ENCODE peak calls at places on chromosomes 6 and 20, in eight cellular contexts. One of them, this sample, is unnamed.
A peak's percentile ranks its signal among the peaks of the same experiment; 100 is the strongest.

GRCh38 chr6:46808806-46809205 is 15.6 kb downstream of the MEP1A start:
- DNase-seq in GM23248: no peak
- DNase-seq in PC-3: no peak
- DNase-seq in astrocyte: no peak
- DNase-seq in GM12878: no peak
- DNase-seq in H1: no peak
- DNase-seq in SK-N-SH: no peak
- DNase-seq in fibroblast of lung: no peak
- DNase-seq in this sample: no peak

GRCh38 chr6:36776167-36776566 is 63.1 kb downstream of the CPNE5 start:
- DNase-seq in GM23248: no peak
- DNase-seq in PC-3: no peak
- DNase-seq in astrocyte: no peak
- DNase-seq in GM12878: no peak
- DNase-seq in H1: no peak
- DNase-seq in SK-N-SH: no peak
- DNase-seq in fibroblast of lung: no peak
- DNase-seq in this sample: no peak

GRCh38 chr20:62061851-62062418 is 3.7 kb downstream of the TAF4 start:
- DNase-seq in GM23248: no peak
- DNase-seq in PC-3: no peak
- DNase-seq in astrocyte: no peak
- DNase-seq in GM12878: no peak
- DNase-seq in H1: no peak
- DNase-seq in SK-N-SH: no peak
- DNase-seq in fibroblast of lung: no peak
- DNase-seq in this sample: no peak

GRCh38 chr6:144379356-144379755 is 94.2 kb downstream of the UTRN start:
- DNase-seq in GM23248: peak; percentile 79
- DNase-seq in PC-3: no peak
- DNase-seq in astrocyte: peak; percentile 42
- DNase-seq in GM12878: no peak
- DNase-seq in H1: no peak
- DNase-seq in SK-N-SH: no peak
- DNase-seq in fibroblast of lung: peak; percentile 61
- DNase-seq in this sample: no peak

GRCh38 chr6:94278146-94278545 is 858.8 kb upstream of the EPHA7 start:
- DNase-seq in GM23248: no peak
- DNase-seq in PC-3: no peak
- DNase-seq in astrocyte: no peak
- DNase-seq in GM12878: no peak
- DNase-seq in H1: no peak
- DNase-seq in SK-N-SH: no peak
- DNase-seq in fibroblast of lung: no peak
- DNase-seq in this sample: no peak

GRCh38 chr6:74645108-74645849 is 560.6 kb downstream of the COL12A1 start:
- DNase-seq in GM23248: no peak
- DNase-seq in PC-3: no peak
- DNase-seq in astrocyte: no peak
- DNase-seq in GM12878: no peak
- DNase-seq in H1: peak; percentile 9
- DNase-seq in SK-N-SH: no peak
- DNase-seq in fibroblast of lung: no peak
- DNase-seq in this sample: peak; percentile 53

GRCh38 chr6:133202610-133203343 is 38.4 kb upstream of the EYA4 start:
- DNase-seq in GM23248: peak; percentile 18
- DNase-seq in PC-3: no peak
- DNase-seq in astrocyte: peak; percentile 57
- DNase-seq in GM12878: no peak
- DNase-seq in H1: no peak
- DNase-seq in SK-N-SH: no peak
- DNase-seq in fibroblast of lung: peak; percentile 68
- DNase-seq in this sample: no peak

GRCh38 chr6:166172546-166172945 is 4.9 kb upstream of the TBXT start:
- DNase-seq in GM23248: no peak
- DNase-seq in PC-3: no peak
- DNase-seq in astrocyte: no peak
- DNase-seq in GM12878: peak; percentile 32
- DNase-seq in H1: no peak
- DNase-seq in SK-N-SH: no peak
- DNase-seq in fibroblast of lung: no peak
- DNase-seq in this sample: no peak

GRCh38 chr6:49966334-49966733 is 2.4 kb upstream of the DEFB114 start:
- DNase-seq in GM23248: no peak
- DNase-seq in PC-3: no peak
- DNase-seq in astrocyte: no peak
- DNase-seq in GM12878: no peak
- DNase-seq in H1: peak; percentile 17
- DNase-seq in SK-N-SH: no peak
- DNase-seq in fibroblast of lung: no peak
- DNase-seq in this sample: peak; percentile 44

GRCh38 chr20:1998715-1999114 is 4.9 kb upstream of the PDYN start:
- DNase-seq in GM23248: no peak
- DNase-seq in PC-3: no peak
- DNase-seq in astrocyte: no peak
- DNase-seq in GM12878: no peak
- DNase-seq in H1: no peak
- DNase-seq in SK-N-SH: no peak
- DNase-seq in fibroblast of lung: no peak
- DNase-seq in this sample: peak; percentile 54

GRCh38 chr6:46993846-46994245 is 48.3 kb downstream of the ADGRF1 start:
- DNase-seq in GM23248: peak; percentile 81
- DNase-seq in PC-3: peak; percentile 98
- DNase-seq in astrocyte: peak; percentile 99
- DNase-seq in GM12878: no peak
- DNase-seq in H1: no peak
- DNase-seq in SK-N-SH: no peak
- DNase-seq in fibroblast of lung: peak; percentile 99
- DNase-seq in this sample: no peak

GRCh38 chr6:113632220-113632864 is 224.8 kb upstream of the MARCKS start:
- DNase-seq in GM23248: peak; percentile 89
- DNase-seq in PC-3: peak; percentile 89
- DNase-seq in astrocyte: peak; percentile 93
- DNase-seq in GM12878: peak; percentile 91
- DNase-seq in H1: no peak
- DNase-seq in SK-N-SH: no peak
- DNase-seq in fibroblast of lung: peak; percentile 94
- DNase-seq in this sample: no peak

GRCh38 chr6:11653028-11653583 is 115.6 kb downstream of the TMEM170B start:
- DNase-seq in GM23248: peak; percentile 89
- DNase-seq in PC-3: peak; percentile 74
- DNase-seq in astrocyte: peak; percentile 93
- DNase-seq in GM12878: no peak
- DNase-seq in H1: peak; percentile 29
- DNase-seq in SK-N-SH: no peak
- DNase-seq in fibroblast of lung: peak; percentile 95
- DNase-seq in this sample: peak; percentile 69

GRCh38 chr20:62980380-62980960 is 26.3 kb downstream of the BHLHE23 start:
- DNase-seq in GM23248: no peak
- DNase-seq in PC-3: no peak
- DNase-seq in astrocyte: no peak
- DNase-seq in GM12878: no peak
- DNase-seq in H1: no peak
- DNase-seq in SK-N-SH: no peak
- DNase-seq in fibroblast of lung: no peak
- DNase-seq in this sample: no peak

GRCh38 chr6:37866590-37867507 is 47.3 kb downstream of the ZFAND3 start:
- DNase-seq in GM23248: peak; percentile 57
- DNase-seq in PC-3: no peak
- DNase-seq in astrocyte: no peak
- DNase-seq in GM12878: no peak
- DNase-seq in H1: no peak
- DNase-seq in SK-N-SH: no peak
- DNase-seq in fibroblast of lung: peak; percentile 45
- DNase-seq in this sample: no peak

GRCh38 chr6:17385660-17386059 is 7.7 kb upstream of the CAP2 start:
- DNase-seq in GM23248: peak; percentile 41
- DNase-seq in PC-3: no peak
- DNase-seq in astrocyte: peak; percentile 61
- DNase-seq in GM12878: no peak
- DNase-seq in H1: no peak
- DNase-seq in SK-N-SH: no peak
- DNase-seq in fibroblast of lung: peak; percentile 67
- DNase-seq in this sample: no peak

GRCh38 chr6:35640017-35640664 is 48.6 kb downstream of the FKBP5 start:
- DNase-seq in GM23248: peak; percentile 28
- DNase-seq in PC-3: peak; percentile 57
- DNase-seq in astrocyte: peak; percentile 11
- DNase-seq in GM12878: no peak
- DNase-seq in H1: no peak
- DNase-seq in SK-N-SH: no peak
- DNase-seq in fibroblast of lung: peak; percentile 27
- DNase-seq in this sample: no peak

GRCh38 chr6:31897612-31898199 is at the start of gene EHMT2:
- DNase-seq in GM23248: peak; percentile 93
- DNase-seq in PC-3: peak; percentile 89
- DNase-seq in astrocyte: peak; percentile 48
- DNase-seq in GM12878: no peak
- DNase-seq in H1: no peak
- DNase-seq in SK-N-SH: peak; percentile 94
- DNase-seq in fibroblast of lung: peak; percentile 69
- DNase-seq in this sample: peak; percentile 94

GRCh38 chr6:16851044-16851540 is 89.8 kb upstream of the ATXN1 start:
- DNase-seq in GM23248: no peak
- DNase-seq in PC-3: no peak
- DNase-seq in astrocyte: no peak
- DNase-seq in GM12878: no peak
- DNase-seq in H1: no peak
- DNase-seq in SK-N-SH: no peak
- DNase-seq in fibroblast of lung: no peak
- DNase-seq in this sample: no peak

DNA sequence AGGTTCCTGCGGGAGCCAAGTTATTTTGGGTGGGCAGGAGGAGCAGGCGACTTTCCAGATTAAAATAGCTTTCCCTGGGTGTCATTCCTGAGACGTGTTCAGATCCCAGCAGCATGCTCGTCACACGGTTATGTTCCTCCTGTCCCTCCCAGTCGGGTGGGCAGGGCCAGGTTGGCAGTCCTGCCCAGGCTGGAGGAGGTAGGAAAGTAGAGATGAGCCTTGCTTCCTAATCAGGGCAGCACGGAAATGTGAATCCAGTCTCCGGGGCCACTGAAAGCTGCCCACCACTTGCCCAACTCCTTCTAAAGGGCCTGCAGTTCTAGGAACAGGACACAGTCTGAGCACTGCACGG is 137.0 kb downstream of the MRPL14 start:
- DNase-seq in GM23248: peak; percentile 75
- DNase-seq in PC-3: no peak
- DNase-seq in astrocyte: peak; percentile 47
- DNase-seq in GM12878: no peak
- DNase-seq in H1: no peak
- DNase-seq in SK-N-SH: no peak
- DNase-seq in fibroblast of lung: peak; percentile 56
- DNase-seq in this sample: no peak
- H3K4me1 ChIP-seq in GM23248: peaks cover 14% of the 10 kb centered on the region
- H3K4me1 ChIP-seq in PC-3: peaks cover 20% of the 10 kb centered on the region
- H3K4me1 ChIP-seq in astrocyte: peaks cover 14% of the 10 kb centered on the region
- H3K4me1 ChIP-seq in GM12878: peaks cover 10% of the 10 kb centered on the region
- H3K4me1 ChIP-seq in H1: peaks cover 16% of the 10 kb centered on the region
- H3K4me1 ChIP-seq in SK-N-SH: peaks cover 17% of the 10 kb centered on the region
- H3K4me1 ChIP-seq in fibroblast of lung: peaks cover 19% of the 10 kb centered on the region
- H3K4me1 ChIP-seq in this sample: peaks cover 32% of the 10 kb centered on the region

GRCh38 chr6:160788806-160789205 is 86.8 kb downstream of the PLG start:
- DNase-seq in GM23248: no peak
- DNase-seq in PC-3: no peak
- DNase-seq in astrocyte: no peak
- DNase-seq in GM12878: no peak
- DNase-seq in H1: no peak
- DNase-seq in SK-N-SH: no peak
- DNase-seq in fibroblast of lung: no peak
- DNase-seq in this sample: no peak
- H3K9ac ChIP-seq in GM23248: no peak overlapping the region
- H3K9ac ChIP-seq in PC-3: no peak overlapping the region
- H3K9ac ChIP-seq in astrocyte: no peak overlapping the region
- H3K9ac ChIP-seq in GM12878: no peak overlapping the region
- H3K9ac ChIP-seq in H1: no peak overlapping the region
- H3K9ac ChIP-seq in SK-N-SH: no peak overlapping the region
- H3K9ac ChIP-seq in fibroblast of lung: no peak overlapping the region
- H3K9ac ChIP-seq in this sample: no peak overlapping the region

GRCh38 chr6:6003334-6004146 is 3.2 kb downstream of the NRN1 start:
- DNase-seq in GM23248: peak; percentile 77
- DNase-seq in PC-3: no peak
- DNase-seq in astrocyte: no peak
- DNase-seq in GM12878: no peak
- DNase-seq in H1: no peak
- DNase-seq in SK-N-SH: peak; percentile 72
- DNase-seq in fibroblast of lung: no peak
- DNase-seq in this sample: peak; percentile 89

GRCh38 chr6:6002005-6002808 is 4.5 kb downstream of the NRN1 start:
- DNase-seq in GM23248: peak; percentile 56
- DNase-seq in PC-3: no peak
- DNase-seq in astrocyte: no peak
- DNase-seq in GM12878: no peak
- DNase-seq in H1: no peak
- DNase-seq in SK-N-SH: no peak
- DNase-seq in fibroblast of lung: no peak
- DNase-seq in this sample: peak; percentile 78

GRCh38 chr6:5999688-6000608 is 6.8 kb downstream of the NRN1 start:
- DNase-seq in GM23248: no peak
- DNase-seq in PC-3: no peak
- DNase-seq in astrocyte: no peak
- DNase-seq in GM12878: no peak
- DNase-seq in H1: no peak
- DNase-seq in SK-N-SH: no peak
- DNase-seq in fibroblast of lung: no peak
- DNase-seq in this sample: peak; percentile 75

GRCh38 chr6:6002809-6003333 is 3.9 kb downstream of the NRN1 start:
- DNase-seq in GM23248: no peak
- DNase-seq in PC-3: no peak
- DNase-seq in astrocyte: no peak
- DNase-seq in GM12878: no peak
- DNase-seq in H1: no peak
- DNase-seq in SK-N-SH: no peak
- DNase-seq in fibroblast of lung: no peak
- DNase-seq in this sample: no peak

DNA sequence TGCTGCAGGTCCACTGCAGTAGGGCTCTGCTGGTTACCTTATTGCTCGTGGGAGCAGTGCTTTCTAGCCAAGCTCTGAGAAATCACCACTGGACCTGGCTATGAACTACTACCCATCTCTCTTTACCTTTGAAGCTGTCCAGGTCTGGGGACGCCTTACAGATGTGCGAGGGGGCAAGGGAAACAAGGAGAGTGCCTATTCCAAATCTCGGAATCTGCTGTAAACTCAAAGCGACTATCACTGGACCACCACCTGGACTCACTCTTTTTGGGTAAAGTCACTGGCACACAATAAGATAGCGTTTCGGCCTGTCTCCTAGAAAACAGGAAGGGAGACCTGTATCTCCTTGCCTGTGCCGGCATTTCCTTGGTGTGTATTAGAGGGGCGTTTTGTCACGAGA is 5.3 kb downstream of the NRN1 start:
- DNase-seq in GM23248: peak; percentile 20
- DNase-seq in PC-3: no peak
- DNase-seq in astrocyte: no peak
- DNase-seq in GM12878: no peak
- DNase-seq in H1: no peak
- DNase-seq in SK-N-SH: no peak
- DNase-seq in fibroblast of lung: no peak
- DNase-seq in this sample: peak; percentile 51
- H3K4me1 ChIP-seq in GM23248: peaks cover 26% of the 10 kb centered on the region
- H3K4me1 ChIP-seq in PC-3: no peaks in the 10 kb centered on the region
- H3K4me1 ChIP-seq in astrocyte: peaks cover 13% of the 10 kb centered on the region
- H3K4me1 ChIP-seq in GM12878: no peaks in the 10 kb centered on the region
- H3K4me1 ChIP-seq in H1: peaks cover 25% of the 10 kb centered on the region
- H3K4me1 ChIP-seq in SK-N-SH: peaks cover 3% of the 10 kb centered on the region
- H3K4me1 ChIP-seq in fibroblast of lung: no peaks in the 10 kb centered on the region
- H3K4me1 ChIP-seq in this sample: peaks cover 13% of the 10 kb centered on the region

GRCh38 chr20:56469077-56469449 is 636 bp downstream of the RTF2 start:
- DNase-seq in GM23248: peak; percentile 21
- DNase-seq in PC-3: no peak
- DNase-seq in astrocyte: no peak
- DNase-seq in GM12878: no peak
- DNase-seq in H1: no peak
- DNase-seq in SK-N-SH: no peak
- DNase-seq in fibroblast of lung: no peak
- DNase-seq in this sample: no peak
- H3K9ac ChIP-seq in GM23248: peak overlapping the region; percentile 98
- H3K9ac ChIP-seq in PC-3: peak overlapping the region; percentile 89
- H3K9ac ChIP-seq in astrocyte: peak overlapping the region; percentile 98
- H3K9ac ChIP-seq in GM12878: peak overlapping the region; percentile 90
- H3K9ac ChIP-seq in H1: peak overlapping the region; percentile 68
- H3K9ac ChIP-seq in SK-N-SH: peak overlapping the region; percentile 83
- H3K9ac ChIP-seq in fibroblast of lung: peak overlapping the region; percentile 85
- H3K9ac ChIP-seq in this sample: peak overlapping the region; percentile 62